ENCODE peak calls at places on chromosomes 5 and 9, in five cellular contexts. R is spleen, O is gastrocnemius medialis, F is cardiac fibroblast, C is bronchial epithelial cell. N is an unnamed sample.

GRCh38 chr5:168575391-168576372 is 3.5 kb downstream of the PANK3 start:
- DNase-seq in C (peak), O (no peak), R (no peak), F (no peak), N (no peak)

GRCh38 chr5:122030251-122030650 is 47.8 kb downstream of the LOX start:
- DNase-seq in C (no peak), F (no peak), O (no peak), R (no peak), N (no peak)

GRCh38 chr9:137085918-137086530 is 761 bp upstream of the MAN1B1 start:
- DNase-seq in F (peak), C (peak), R (peak), O (peak), N (no peak)

GRCh38 chr9:115808695-115809094 is 344.9 kb upstream of the PAPPA start:
- DNase-seq in R (no peak), F (peak), C (peak), O (no peak), N (no peak)

GRCh38 chr9:129613520-129614175 is 7.3 kb downstream of the C9orf50 start:
- DNase-seq in F (no peak), R (no peak), C (no peak), O (no peak), N (no peak)

GRCh38 chr5:26060212-26060611 is 978.2 kb downstream of the CDH9 start:
- DNase-seq in R (no peak), O (no peak), F (no peak), C (no peak), N (no peak)

GRCh38 chr5:151005187-151005974 is 15.0 kb upstream of the GPX3 start:
- DNase-seq in C (no peak), O (peak), R (no peak), F (no peak), N (no peak)

GRCh38 chr9:82799300-82799699 is 263.6 kb downstream of the RASEF start:
- DNase-seq in O (no peak), R (no peak), F (no peak), C (no peak), N (no peak)

GRCh38 chr5:88140396-88140862 is 128.2 kb downstream of the TMEM161B start:
- DNase-seq in R (no peak), F (no peak), O (no peak), C (no peak), N (peak)

GRCh38 chr9:32741706-32742105 is 41.6 kb upstream of the TMEM215 start:
- DNase-seq in F (peak), O (no peak), R (no peak), C (peak), N (no peak)

GRCh38 chr9:128415222-128415621 is 5.4 kb upstream of the CERCAM start:
- DNase-seq in C (no peak), F (no peak), O (no peak), R (no peak), N (no peak)

GRCh38 chr9:127878001-127878651 is 651 bp upstream of the AK1 start:
- DNase-seq in C (no peak), R (no peak), O (no peak), F (no peak), N (no peak)

GRCh38 chr5:147200001-147200400 is 34.8 kb upstream of the STK32A start:
- DNase-seq in O (no peak), R (no peak), F (no peak), C (no peak), N (no peak)

GRCh38 chr5:105145152-105145551 is 1582.6 kb upstream of the NUDT12 start:
- DNase-seq in R (no peak), C (no peak), O (no peak), F (no peak), N (no peak)

GRCh38 chr9:35731415-35732184 is 395 bp downstream of the TLN1 start:
- DNase-seq in O (no peak), F (no peak), C (peak), R (no peak), N (no peak)

GRCh38 chr5:43036856-43037711 is 3.0 kb downstream of the ANXA2R start:
- DNase-seq in F (peak), C (no peak), O (no peak), R (peak), N (peak)
- TF ChIP-seq CTCF in F (no peak), C (no peak), O (no peak), R (no peak), N (no peak)

DNA sequence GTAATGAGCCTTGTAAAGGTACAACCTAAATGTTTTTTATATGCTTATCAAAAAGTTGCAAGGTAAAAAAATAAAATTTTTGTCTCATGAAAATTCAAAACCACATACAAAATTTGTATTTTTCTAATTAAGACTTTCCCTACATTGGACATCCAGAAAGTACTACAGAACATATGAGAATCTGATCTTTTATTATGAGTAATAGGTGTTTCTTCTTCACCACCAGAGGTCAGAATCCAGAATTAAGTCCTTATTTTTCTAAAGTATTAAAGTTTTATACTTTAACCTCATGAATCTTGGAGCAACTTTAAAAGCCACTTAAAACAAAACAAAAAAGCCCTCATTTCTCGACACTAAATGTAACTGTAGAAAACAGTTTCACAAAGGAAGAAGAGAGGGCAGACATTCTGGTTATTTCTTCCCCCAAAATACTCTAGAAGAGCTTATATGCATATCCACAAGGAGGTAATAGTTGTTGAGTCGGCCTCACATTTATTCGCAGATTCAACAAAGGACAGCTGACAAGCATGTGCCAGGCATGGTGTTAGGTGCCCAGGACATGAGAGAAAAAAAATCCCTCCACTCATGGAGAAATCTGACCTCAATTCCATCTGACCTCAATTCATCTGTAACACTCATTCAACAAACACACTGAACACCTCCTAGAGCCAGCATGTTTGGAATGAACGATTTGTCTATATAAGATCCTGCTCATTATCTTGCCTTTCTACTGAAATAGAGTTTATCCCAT is 69.2 kb downstream of the MLLT3 start:
- DNase-seq in O (no peak), C (peak), R (no peak), F (peak), N (no peak)
- TF ChIP-seq CTCF in O (no peak), C (no peak), R (no peak), F (no peak), N (no peak)

DNA sequence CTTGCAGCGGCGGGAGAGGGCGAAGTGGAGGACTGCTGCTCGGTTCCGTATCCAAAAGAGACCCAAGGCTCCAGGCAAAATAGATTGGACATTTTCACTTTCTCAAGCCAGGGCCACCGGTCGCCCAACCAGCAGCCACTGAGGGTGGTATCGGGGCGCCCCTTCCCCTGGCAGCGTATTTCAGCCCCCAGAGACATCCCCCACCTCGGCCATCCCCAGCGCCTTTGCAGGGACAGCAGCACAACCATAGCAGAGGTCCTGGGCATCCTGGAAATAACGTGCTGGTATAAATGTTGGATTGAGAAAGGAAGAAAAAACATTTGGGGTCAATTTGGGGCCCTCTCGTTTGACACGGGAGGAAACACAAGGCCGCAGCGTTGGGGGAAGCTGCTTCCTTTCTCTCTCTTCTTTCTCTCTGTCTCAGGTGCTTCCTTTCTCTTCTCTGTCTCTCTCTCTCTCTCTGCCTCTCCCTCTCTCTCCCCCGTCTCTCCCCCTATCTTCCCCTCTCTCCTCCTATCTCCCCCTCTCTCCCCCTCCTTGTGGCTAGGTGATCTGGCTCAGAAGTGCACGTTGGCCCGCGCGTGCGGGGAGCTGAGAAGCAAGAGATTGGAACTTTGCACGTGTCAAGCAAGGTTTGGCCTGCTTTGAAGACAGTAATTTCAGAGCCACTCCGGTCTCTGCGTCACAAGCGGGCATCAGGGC is 626 bp upstream of the RETREG1 start:
- DNase-seq in O (no peak), R (peak), F (no peak), C (no peak), N (no peak)
- TF ChIP-seq CTCF in O (no peak), R (no peak), F (no peak), C (no peak), N (no peak)

GRCh38 chr9:70635790-70636189 is 221.3 kb upstream of the KLF9 start:
- DNase-seq in F (no peak), R (no peak), C (no peak), O (no peak), N (no peak)

GRCh38 chr9:70641031-70641430 is 226.6 kb upstream of the KLF9 start:
- DNase-seq in F (no peak), O (no peak), C (no peak), R (no peak), N (no peak)

GRCh38 chr9:70642421-70642820 is 228.0 kb upstream of the KLF9 start:
- DNase-seq in F (no peak), O (no peak), C (no peak), R (no peak), N (no peak)

GRCh38 chr9:70641631-70642030 is 227.2 kb upstream of the KLF9 start:
- DNase-seq in C (no peak), O (no peak), F (no peak), R (no peak), N (no peak)

GRCh38 chr9:70639853-70640814 is 225.7 kb upstream of the KLF9 start:
- DNase-seq in C (peak), F (peak), O (no peak), R (no peak), N (peak)
- TF ChIP-seq CTCF in C (peak), F (peak), O (peak), R (peak), N (peak)

GRCh38 chr5:10576121-10576789 is 12.4 kb downstream of the ANKRD33B start:
- DNase-seq in F (no peak), R (no peak), O (no peak), C (no peak), N (no peak)

GRCh38 chr5:10576790-10577189 is 12.9 kb downstream of the ANKRD33B start:
- DNase-seq in O (no peak), R (no peak), F (no peak), C (no peak), N (no peak)

GRCh38 chr5:10567781-10568321 is 4.0 kb downstream of the ANKRD33B start:
- DNase-seq in R (no peak), C (no peak), F (no peak), O (no peak), N (no peak)

GRCh38 chr5:10573487-10574145 is 9.7 kb downstream of the ANKRD33B start:
- DNase-seq in C (no peak), F (no peak), O (no peak), R (peak), N (no peak)

GRCh38 chr5:10572451-10572850 is 8.6 kb downstream of the ANKRD33B start:
- DNase-seq in O (no peak), F (no peak), R (peak), C (no peak), N (no peak)
- TF ChIP-seq CTCF in O (no peak), F (no peak), R (no peak), C (no peak), N (no peak)

GRCh38 chr9:117622347-117622746 is 81.9 kb upstream of the TLR4 start:
- DNase-seq in F (peak), C (no peak), O (no peak), R (no peak), N (no peak)
- TF ChIP-seq CTCF in F (peak), C (no peak), O (no peak), R (no peak), N (peak)

GRCh38 chr9:36833954-36834353 is 200.1 kb downstream of the PAX5 start:
- DNase-seq in R (no peak), C (no peak), O (no peak), F (no peak), N (no peak)
- TF ChIP-seq CTCF in R (no peak), C (no peak), O (no peak), F (no peak), N (no peak)

DNA sequence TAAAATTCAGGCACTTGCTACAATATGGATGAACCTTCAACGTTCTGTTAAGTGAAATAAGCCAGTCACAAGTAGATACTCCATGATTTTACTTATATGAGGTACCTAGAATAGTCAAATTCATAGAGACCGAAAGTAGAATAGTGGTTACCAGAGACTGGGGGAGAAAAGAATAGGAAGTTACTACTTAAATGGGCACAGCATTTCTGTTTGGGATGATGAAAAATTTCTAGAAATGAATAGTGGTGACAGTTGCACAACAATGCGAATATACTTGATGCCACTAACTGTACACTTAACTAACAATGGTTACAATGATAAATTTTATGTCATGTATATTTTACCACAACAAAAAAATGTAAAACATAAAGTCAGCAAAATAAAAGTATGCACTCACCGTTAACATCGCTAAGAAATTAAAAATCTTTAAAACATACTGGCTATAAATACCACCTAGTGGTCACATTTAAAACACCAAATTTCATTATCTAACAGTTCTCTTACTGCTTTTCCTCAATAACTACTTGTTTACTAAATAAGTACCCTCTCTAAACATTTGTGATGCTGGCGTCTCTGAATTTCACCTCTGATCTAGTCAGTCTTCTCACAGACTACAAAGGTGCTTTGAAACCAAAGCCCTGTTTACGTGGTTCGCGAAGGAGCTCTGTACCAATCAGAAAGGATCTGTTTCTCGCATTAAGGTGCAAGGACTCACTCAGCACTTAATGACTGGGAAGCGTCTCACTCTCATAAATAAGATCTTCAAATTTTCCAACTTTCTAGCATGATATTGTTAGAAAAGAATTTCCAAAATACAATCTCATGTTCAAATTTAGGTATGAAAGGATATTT is 22.7 kb downstream of the KIF3A start:
- DNase-seq in R (no peak), C (peak), F (peak), O (no peak), N (no peak)
- TF ChIP-seq CTCF in R (peak), C (no peak), F (peak), O (no peak), N (peak)

GRCh38 chr9:118522093-118523028 is 818.2 kb downstream of the TLR4 start:
- DNase-seq in C (peak), O (no peak), F (peak), R (no peak), N (peak)
- TF ChIP-seq CTCF in C (peak), O (no peak), F (peak), R (peak), N (peak)

N was measured in endothelial cell.